ENCODE peak calls at places on chromosome 5, in six cellular contexts. B, T, X, M, Q and P are unnamed samples.

GRCh38 chr5:15929616-15930303 is 249.8 kb downstream of the MARCHF11 start:
- DNase-seq in T (no peak), X (no peak), M (no peak), Q (no peak), B (no peak), P (peak)

GRCh38 chr5:178130576-178131445 is at the start of gene RMND5B:
- DNase-seq in T (peak), X (peak), B (peak), Q (peak), M (peak), P (no peak)

GRCh38 chr5:57327934-57328333 is 154.1 kb downstream of the GPBP1 start:
- DNase-seq in X (no peak), T (peak), B (no peak), Q (no peak), M (no peak), P (no peak)

GRCh38 chr5:160637357-160637756 is 214.7 kb downstream of the ATP10B start:
- DNase-seq in Q (no peak), T (no peak), M (no peak), X (no peak), B (no peak), P (no peak)

GRCh38 chr5:98065261-98065909 is 708.1 kb upstream of the RGMB start:
- DNase-seq in M (no peak), T (no peak), Q (no peak), B (no peak), X (no peak), P (no peak)

GRCh38 chr5:77662615-77663014 is 24.1 kb upstream of the OTP start:
- DNase-seq in B (no peak), Q (no peak), X (no peak), T (no peak), M (no peak), P (no peak)

GRCh38 chr5:77693913-77694312 is 55.4 kb upstream of the OTP start:
- DNase-seq in T (no peak), X (no peak), M (no peak), B (no peak), Q (no peak), P (no peak)

GRCh38 chr5:59798862-59799667 is 94.5 kb downstream of the PDE4D start:
- DNase-seq in Q (no peak), T (no peak), M (no peak), B (no peak), X (no peak), P (no peak)

GRCh38 chr5:21236104-21236503 is 1248.1 kb upstream of the CDH18 start:
- DNase-seq in M (no peak), B (no peak), Q (no peak), X (no peak), T (no peak), P (no peak)

GRCh38 chr5:16931334-16932110 is 4.6 kb downstream of the MYO10 start:
- DNase-seq in T (no peak), X (peak), M (no peak), Q (no peak), B (no peak), P (no peak)

DNA sequence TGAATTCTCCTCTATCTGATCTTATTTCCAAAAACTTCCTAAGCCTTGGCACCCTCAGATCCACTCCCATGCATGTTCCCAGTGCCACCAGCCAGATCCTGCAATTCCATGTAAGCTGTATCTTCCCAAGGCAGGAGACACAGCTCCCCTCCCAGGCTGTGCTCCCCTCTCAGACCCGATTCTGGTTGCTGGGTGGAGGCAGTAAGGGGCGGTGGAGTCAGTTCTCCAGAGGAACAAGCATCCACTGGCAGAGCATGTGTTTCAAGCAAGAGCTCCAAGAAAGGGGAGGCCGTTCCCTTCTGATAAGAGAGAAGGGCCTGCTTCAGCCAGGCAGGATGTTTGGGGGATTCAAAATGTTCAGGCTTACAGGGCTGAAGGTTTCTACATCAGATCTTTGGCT is 13.0 kb upstream of the FOXI1 start:
- DNase-seq in X (no peak), T (no peak), M (no peak), B (no peak), Q (no peak), P (no peak)
- H3K4me3 ChIP-seq in X (no peak), T (no peak), M (no peak), B (no peak), Q (no peak), P (no peak)

GRCh38 chr5:171999877-172000276 is 6.6 kb downstream of the FBXW11 start:
- DNase-seq in Q (no peak), X (no peak), T (no peak), B (no peak), M (no peak), P (no peak)
- H3K4me3 ChIP-seq in Q (no peak), X (no peak), T (no peak), B (no peak), M (no peak), P (no peak)

DNA sequence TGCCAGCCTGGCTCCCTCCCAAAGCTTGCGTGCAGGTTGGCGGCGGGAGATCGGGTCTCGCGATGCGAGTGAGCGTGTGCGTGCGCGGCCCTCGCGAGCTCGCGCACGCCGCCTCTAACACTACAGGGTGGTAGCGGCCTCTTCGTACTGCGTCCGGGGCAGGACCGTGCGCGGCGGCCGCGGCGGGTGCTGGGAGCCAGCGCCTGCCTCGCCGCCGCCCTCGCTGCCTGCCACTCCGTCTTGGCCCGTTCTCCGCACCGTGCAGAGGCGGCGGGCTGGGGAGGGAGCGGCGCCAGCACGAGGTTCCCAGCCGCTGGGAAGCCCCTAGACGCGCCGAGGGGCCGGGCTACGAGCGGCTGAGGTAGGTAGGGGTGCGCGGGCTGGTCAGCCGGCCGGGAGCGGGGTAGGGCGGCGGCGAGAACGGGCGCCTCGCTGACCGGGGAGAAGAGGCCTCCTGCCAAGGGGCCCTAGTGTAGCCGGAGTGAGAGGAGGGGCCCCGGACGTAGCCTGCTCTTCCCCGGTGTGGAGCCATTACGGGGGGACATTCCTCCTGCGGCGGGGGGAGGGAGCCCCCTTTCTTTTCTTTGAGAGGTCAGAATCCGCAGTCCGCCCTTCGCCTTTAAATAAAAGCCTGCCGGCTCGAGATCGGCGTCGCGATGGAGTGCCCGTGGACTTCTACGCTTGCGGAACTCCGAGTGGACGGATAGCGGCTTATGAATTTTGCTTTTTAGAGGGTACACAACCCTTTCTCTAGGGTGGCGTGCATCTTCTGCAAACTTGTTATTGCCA is at the start of gene C5orf24:
- DNase-seq in Q (peak), T (peak), M (peak), B (peak), X (peak), P (peak)
- H3K4me3 ChIP-seq in Q (peak), T (peak), M (peak), B (peak), X (peak), P (peak)

GRCh38 chr5:133050500-133050899 is 1.3 kb upstream of the HSPA4 start:
- DNase-seq in Q (no peak), T (no peak), M (no peak), X (no peak), B (no peak), P (no peak)
- H3K4me3 ChIP-seq in Q (peak), T (peak), M (peak), X (peak), B (no peak), P (peak)

GRCh38 chr5:134247411-134247810 is 21.5 kb upstream of the PPP2CA start:
- DNase-seq in M (no peak), Q (no peak), T (no peak), X (no peak), B (no peak), P (peak)

GRCh38 chr5:134247825-134248224 is 22.0 kb upstream of the PPP2CA start:
- DNase-seq in X (no peak), M (no peak), Q (no peak), T (no peak), B (no peak), P (no peak)

GRCh38 chr5:134246771-134247329 is 21.0 kb upstream of the PPP2CA start:
- DNase-seq in X (no peak), T (no peak), M (peak), B (no peak), Q (peak), P (no peak)

GRCh38 chr5:134249469-134250379 is 23.9 kb upstream of the PPP2CA start:
- DNase-seq in X (no peak), Q (no peak), B (peak), M (no peak), T (no peak), P (peak)

DNA sequence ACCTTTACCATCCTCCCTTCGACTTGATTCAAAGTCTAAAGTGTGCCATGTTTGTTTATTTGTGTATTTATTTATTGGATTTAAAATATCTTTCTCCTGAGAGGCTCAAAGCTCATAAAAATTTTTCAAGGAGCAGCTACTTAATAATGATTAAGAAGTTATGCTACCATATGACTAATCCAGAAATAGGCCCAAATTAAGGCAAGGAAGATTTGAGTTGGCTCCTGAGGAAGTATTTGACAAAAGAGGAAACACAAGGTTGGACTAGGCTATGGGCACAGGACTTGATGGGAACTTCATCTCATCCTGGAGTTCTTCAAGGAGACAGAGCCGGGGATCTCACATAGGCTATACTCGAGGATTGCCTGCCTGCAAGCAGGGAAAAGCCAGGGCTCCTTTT is 22.4 kb upstream of the PPP2CA start:
- DNase-seq in T (no peak), X (no peak), B (no peak), M (no peak), Q (no peak), P (no peak)
- H3K4me3 ChIP-seq in T (no peak), X (no peak), B (no peak), M (no peak), Q (no peak), P (no peak)

GRCh38 chr5:132498686-132499271 is 8.2 kb upstream of the IRF1 start:
- DNase-seq in M (no peak), B (no peak), Q (no peak), T (no peak), X (no peak), P (no peak)
- H3K4me3 ChIP-seq in M (no peak), B (no peak), Q (no peak), T (no peak), X (no peak), P (no peak)